ENCODE peak calls at places on chromosomes 11 and 22, in six cellular contexts. One of them, this sample, is unnamed.

GRCh38 chr22:29253561-29254282 is 14.1 kb downstream of the RHBDD3 start:
- DNase-seq in neuronal stem cell: no peak
- DNase-seq in tibial nerve: no peak
- DNase-seq in Peyer's patch: no peak
- DNase-seq in mammary epithelial cell: no peak
- DNase-seq in kidney: no peak
- DNase-seq in this sample: no peak

GRCh38 chr11:95330332-95330731 is 99.3 kb upstream of the SESN3 start:
- DNase-seq in neuronal stem cell: no peak
- DNase-seq in tibial nerve: no peak
- DNase-seq in Peyer's patch: no peak
- DNase-seq in mammary epithelial cell: no peak
- DNase-seq in kidney: no peak
- DNase-seq in this sample: no peak

GRCh38 chr11:119624102-119624615 is 104.8 kb downstream of the NECTIN1 start:
- DNase-seq in neuronal stem cell: no peak
- DNase-seq in tibial nerve: no peak
- DNase-seq in Peyer's patch: no peak
- DNase-seq in mammary epithelial cell: no peak
- DNase-seq in kidney: no peak
- DNase-seq in this sample: no peak

GRCh38 chr11:123356539-123356938 is 73.5 kb upstream of the GRAMD1B start:
- DNase-seq in neuronal stem cell: no peak
- DNase-seq in tibial nerve: no peak
- DNase-seq in Peyer's patch: no peak
- DNase-seq in mammary epithelial cell: no peak
- DNase-seq in kidney: no peak
- DNase-seq in this sample: no peak

GRCh38 chr11:36109499-36109849 is 165.6 kb downstream of the LDLRAD3 start:
- DNase-seq in neuronal stem cell: no peak
- DNase-seq in tibial nerve: no peak
- DNase-seq in Peyer's patch: no peak
- DNase-seq in mammary epithelial cell: no peak
- DNase-seq in kidney: no peak
- DNase-seq in this sample: no peak

GRCh38 chr11:16036218-16036617 is 320.1 kb downstream of the SOX6 start:
- DNase-seq in neuronal stem cell: no peak
- DNase-seq in tibial nerve: no peak
- DNase-seq in Peyer's patch: no peak
- DNase-seq in mammary epithelial cell: no peak
- DNase-seq in kidney: no peak
- DNase-seq in this sample: no peak

GRCh38 chr11:87035976-87036583 is 1.7 kb upstream of the TMEM135 start:
- DNase-seq in neuronal stem cell: no peak
- DNase-seq in tibial nerve: no peak
- DNase-seq in Peyer's patch: no peak
- DNase-seq in mammary epithelial cell: no peak
- DNase-seq in kidney: no peak
- DNase-seq in this sample: no peak

GRCh38 chr22:25582946-25583345 is 18.5 kb downstream of the GRK3 start:
- DNase-seq in neuronal stem cell: no peak
- DNase-seq in tibial nerve: no peak
- DNase-seq in Peyer's patch: no peak
- DNase-seq in mammary epithelial cell: peak
- DNase-seq in kidney: no peak
- DNase-seq in this sample: no peak

GRCh38 chr11:32088117-32088941 is 2.5 kb upstream of the RCN1 start:
- DNase-seq in neuronal stem cell: no peak
- DNase-seq in tibial nerve: peak
- DNase-seq in Peyer's patch: no peak
- DNase-seq in mammary epithelial cell: peak
- DNase-seq in kidney: peak
- DNase-seq in this sample: peak

GRCh38 chr11:78203184-78203583 is 14.5 kb downstream of the USP35 start:
- DNase-seq in neuronal stem cell: no peak
- DNase-seq in tibial nerve: no peak
- DNase-seq in Peyer's patch: no peak
- DNase-seq in mammary epithelial cell: no peak
- DNase-seq in kidney: no peak
- DNase-seq in this sample: no peak

GRCh38 chr22:31055322-31056159 is 25.6 kb upstream of the SMTN start:
- DNase-seq in neuronal stem cell: peak
- DNase-seq in tibial nerve: peak
- DNase-seq in Peyer's patch: peak
- DNase-seq in mammary epithelial cell: peak
- DNase-seq in kidney: peak
- DNase-seq in this sample: no peak

GRCh38 chr11:110093407-110094297 is 460 bp downstream of the ZC3H12C start:
- DNase-seq in neuronal stem cell: peak
- DNase-seq in tibial nerve: peak
- DNase-seq in Peyer's patch: peak
- DNase-seq in mammary epithelial cell: peak
- DNase-seq in kidney: peak
- DNase-seq in this sample: peak

GRCh38 chr11:9065614-9066431 is 25.6 kb downstream of the SCUBE2 start:
- DNase-seq in neuronal stem cell: no peak
- DNase-seq in tibial nerve: no peak
- DNase-seq in Peyer's patch: no peak
- DNase-seq in mammary epithelial cell: no peak
- DNase-seq in kidney: no peak
- DNase-seq in this sample: no peak

GRCh38 chr11:36235750-36236149 is 53.5 kb downstream of the COMMD9 start:
- DNase-seq in neuronal stem cell: no peak
- DNase-seq in tibial nerve: no peak
- DNase-seq in Peyer's patch: no peak
- DNase-seq in mammary epithelial cell: no peak
- DNase-seq in kidney: no peak
- DNase-seq in this sample: no peak

GRCh38 chr11:17405232-17406005 is 17.0 kb upstream of the KCNJ11 start:
- DNase-seq in neuronal stem cell: no peak
- DNase-seq in tibial nerve: no peak
- DNase-seq in Peyer's patch: peak
- DNase-seq in mammary epithelial cell: peak
- DNase-seq in kidney: peak
- DNase-seq in this sample: peak

GRCh38 chr11:12253843-12254281 is 123.5 kb upstream of the PARVA start:
- DNase-seq in neuronal stem cell: no peak
- DNase-seq in tibial nerve: no peak
- DNase-seq in Peyer's patch: peak
- DNase-seq in mammary epithelial cell: no peak
- DNase-seq in kidney: no peak
- DNase-seq in this sample: no peak

GRCh38 chr11:71947498-71947897 is 18.7 kb downstream of the RNF121 start:
- DNase-seq in neuronal stem cell: no peak
- DNase-seq in tibial nerve: no peak
- DNase-seq in Peyer's patch: no peak
- DNase-seq in mammary epithelial cell: peak
- DNase-seq in kidney: no peak
- DNase-seq in this sample: no peak

GRCh38 chr11:96260526-96260925 is 82.5 kb downstream of the MAML2 start:
- DNase-seq in neuronal stem cell: no peak
- DNase-seq in tibial nerve: no peak
- DNase-seq in Peyer's patch: no peak
- DNase-seq in mammary epithelial cell: no peak
- DNase-seq in kidney: no peak
- DNase-seq in this sample: no peak

GRCh38 chr11:19316434-19316833 is 75.7 kb upstream of the E2F8 start:
- DNase-seq in neuronal stem cell: no peak
- DNase-seq in tibial nerve: peak
- DNase-seq in Peyer's patch: no peak
- DNase-seq in mammary epithelial cell: no peak
- DNase-seq in kidney: peak
- DNase-seq in this sample: no peak

DNA sequence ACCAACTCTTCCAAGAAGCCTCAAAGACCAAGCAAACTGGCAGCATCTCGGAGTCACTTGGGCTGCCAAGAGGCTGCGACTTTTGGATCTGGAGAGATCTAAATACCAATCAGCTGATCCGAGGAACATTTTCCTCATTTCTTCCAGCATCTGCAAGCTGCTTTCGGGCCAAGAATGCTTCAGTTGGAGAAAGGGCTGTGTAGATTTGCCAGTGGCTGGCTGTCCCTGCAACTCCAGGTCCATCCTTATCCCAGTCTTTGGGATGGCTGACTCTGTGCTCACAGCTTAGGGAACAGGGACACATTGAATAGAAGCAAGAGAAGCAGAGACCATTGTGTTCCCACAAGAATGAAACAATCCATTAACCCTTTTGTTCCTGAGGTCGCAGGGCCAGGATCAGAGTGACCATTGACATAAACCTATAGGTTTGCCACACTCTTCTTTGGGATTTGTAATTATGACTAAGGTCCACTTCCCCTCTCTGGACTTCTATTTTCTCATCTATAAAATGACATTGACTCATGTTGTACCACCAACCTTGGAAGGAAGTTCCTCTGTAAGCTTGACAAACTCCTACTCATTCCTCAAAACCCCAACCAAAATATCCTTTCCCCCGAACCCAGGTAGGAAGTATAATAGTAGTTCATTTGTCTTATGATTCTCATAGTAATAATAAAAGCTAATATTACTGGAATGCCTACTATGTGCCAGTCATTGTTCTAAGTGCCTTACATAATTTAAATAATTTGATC is 340.8 kb downstream of the MN1 start:
- DNase-seq in neuronal stem cell: no peak
- DNase-seq in tibial nerve: peak
- DNase-seq in Peyer's patch: no peak
- DNase-seq in mammary epithelial cell: no peak
- DNase-seq in kidney: no peak
- DNase-seq in this sample: no peak
- H3K27ac ChIP-seq in neuronal stem cell: peak
- H3K27ac ChIP-seq in tibial nerve: no peak
- H3K27ac ChIP-seq in Peyer's patch: no peak
- H3K27ac ChIP-seq in mammary epithelial cell: no peak
- H3K27ac ChIP-seq in kidney: no peak
- H3K27ac ChIP-seq in this sample: no peak

GRCh38 chr22:35972559-35972958 is 56.1 kb downstream of the RBFOX2 start:
- DNase-seq in neuronal stem cell: no peak
- DNase-seq in tibial nerve: no peak
- DNase-seq in Peyer's patch: no peak
- DNase-seq in mammary epithelial cell: peak
- DNase-seq in kidney: no peak
- DNase-seq in this sample: no peak

GRCh38 chr22:35971418-35972119 is 57.1 kb downstream of the RBFOX2 start:
- DNase-seq in neuronal stem cell: no peak
- DNase-seq in tibial nerve: no peak
- DNase-seq in Peyer's patch: no peak
- DNase-seq in mammary epithelial cell: no peak
- DNase-seq in kidney: no peak
- DNase-seq in this sample: no peak

GRCh38 chr22:35967046-35967397 is 61.6 kb downstream of the RBFOX2 start:
- DNase-seq in neuronal stem cell: no peak
- DNase-seq in tibial nerve: no peak
- DNase-seq in Peyer's patch: no peak
- DNase-seq in mammary epithelial cell: no peak
- DNase-seq in kidney: no peak
- DNase-seq in this sample: no peak

GRCh38 chr22:35973388-35973787 is 55.2 kb downstream of the RBFOX2 start:
- DNase-seq in neuronal stem cell: no peak
- DNase-seq in tibial nerve: no peak
- DNase-seq in Peyer's patch: no peak
- DNase-seq in mammary epithelial cell: no peak
- DNase-seq in kidney: no peak
- DNase-seq in this sample: no peak

DNA sequence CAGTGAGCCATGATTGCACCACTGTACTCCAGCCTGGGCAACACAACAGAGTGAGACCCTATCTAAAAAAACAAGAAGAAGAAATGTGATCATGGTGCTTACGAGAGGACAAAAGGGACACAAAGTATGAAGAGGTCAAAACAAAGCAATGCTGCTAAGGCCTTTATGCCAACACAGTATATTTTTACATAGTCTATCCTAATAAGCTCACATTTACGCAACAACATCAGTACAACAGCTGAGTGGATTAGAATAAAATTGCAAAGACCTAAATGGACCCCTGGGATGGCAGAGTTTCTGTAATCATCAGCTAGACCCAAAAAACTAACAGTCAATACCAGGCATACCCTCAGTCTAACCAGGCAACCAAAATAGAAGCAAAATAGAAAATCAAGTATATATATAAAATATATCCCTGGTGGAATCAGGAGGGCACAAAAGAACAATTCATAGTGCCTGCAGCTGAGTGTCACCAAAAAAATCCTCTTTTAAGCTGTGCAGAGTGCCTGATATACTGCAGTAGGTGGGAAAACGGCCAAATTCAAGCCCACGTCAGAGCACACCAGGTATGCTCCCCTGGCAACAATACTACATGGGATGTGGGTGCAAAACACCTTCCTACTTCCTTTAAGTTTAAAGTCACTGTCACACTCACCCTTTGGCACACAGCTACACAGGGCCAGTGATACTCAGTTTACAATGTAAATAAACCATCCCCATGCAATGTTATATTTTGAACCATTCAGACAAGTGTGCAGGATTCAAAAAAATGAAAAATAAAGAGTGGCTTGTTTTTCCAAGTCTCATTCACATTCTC is 57.8 kb downstream of the RBFOX2 start:
- DNase-seq in neuronal stem cell: no peak
- DNase-seq in tibial nerve: no peak
- DNase-seq in Peyer's patch: no peak
- DNase-seq in mammary epithelial cell: no peak
- DNase-seq in kidney: no peak
- DNase-seq in this sample: no peak
- H3K27ac ChIP-seq in neuronal stem cell: no peak
- H3K27ac ChIP-seq in tibial nerve: peak
- H3K27ac ChIP-seq in Peyer's patch: no peak
- H3K27ac ChIP-seq in mammary epithelial cell: no peak
- H3K27ac ChIP-seq in kidney: peak
- H3K27ac ChIP-seq in this sample: no peak

GRCh38 chr11:112024178-112024777 is 930 bp upstream of the DLAT start:
- DNase-seq in neuronal stem cell: peak
- DNase-seq in tibial nerve: no peak
- DNase-seq in Peyer's patch: no peak
- DNase-seq in mammary epithelial cell: peak
- DNase-seq in kidney: no peak
- DNase-seq in this sample: no peak
- H3K27ac ChIP-seq in neuronal stem cell: peak
- H3K27ac ChIP-seq in tibial nerve: peak
- H3K27ac ChIP-seq in Peyer's patch: peak
- H3K27ac ChIP-seq in mammary epithelial cell: peak
- H3K27ac ChIP-seq in kidney: peak
- H3K27ac ChIP-seq in this sample: peak

DNA sequence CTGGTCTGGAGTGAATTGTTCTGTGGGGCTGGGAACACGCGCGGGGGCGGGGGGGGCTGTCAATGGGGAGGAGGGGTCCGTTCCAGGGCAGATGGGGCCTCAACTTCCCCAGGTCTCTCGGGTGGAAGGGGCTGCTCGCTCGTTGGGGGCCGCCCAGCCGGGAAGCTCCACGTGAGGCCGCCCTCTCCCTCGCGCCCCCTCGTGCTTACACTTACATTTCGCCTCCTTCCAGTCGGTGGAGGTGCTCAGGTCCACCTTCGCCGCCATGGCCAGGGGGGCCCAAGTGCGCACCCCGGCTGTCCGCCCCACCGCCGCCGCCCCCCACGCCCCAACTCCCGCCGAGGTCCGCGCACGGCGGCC is 451 bp downstream of the MACROD1 start:
- DNase-seq in neuronal stem cell: no peak
- DNase-seq in tibial nerve: no peak
- DNase-seq in Peyer's patch: no peak
- DNase-seq in mammary epithelial cell: no peak
- DNase-seq in kidney: no peak
- DNase-seq in this sample: no peak
- H3K27ac ChIP-seq in neuronal stem cell: no peak
- H3K27ac ChIP-seq in tibial nerve: peak
- H3K27ac ChIP-seq in Peyer's patch: peak
- H3K27ac ChIP-seq in mammary epithelial cell: no peak
- H3K27ac ChIP-seq in kidney: peak
- H3K27ac ChIP-seq in this sample: peak

This sample was measured in caudate nucleus.